ENCODE peak calls at places on chromosomes 11 and 22, in six cellular contexts. One of them, this sample, is unnamed.

GRCh38 chr22:41833369-41834004 is 582 bp downstream of the SREBF2 start:
- DNase-seq in A549: no peak
- DNase-seq in iPS-NIHi11: peak
- DNase-seq in activated T-cell treated with anti-CD3 and anti-CD28 coated beads, Interleukin-2, amount 50 U/mL, for 24 hours: peak
- DNase-seq in NB4: peak
- DNase-seq in NCI-H2029: no peak
- DNase-seq in this sample: no peak

GRCh38 chr11:36037031-36037430 is 93.2 kb downstream of the LDLRAD3 start:
- DNase-seq in NCI-H2029: no peak
- DNase-seq in iPS-NIHi11: no peak
- DNase-seq in NB4: no peak
- DNase-seq in activated T-cell treated with anti-CD3 and anti-CD28 coated beads, Interleukin-2, amount 50 U/mL, for 24 hours: no peak
- DNase-seq in A549: no peak
- DNase-seq in this sample: no peak

GRCh38 chr11:73326929-73327811 is 19.1 kb downstream of the ARHGEF17 start:
- DNase-seq in iPS-NIHi11: no peak
- DNase-seq in NCI-H2029: no peak
- DNase-seq in A549: no peak
- DNase-seq in NB4: peak
- DNase-seq in activated T-cell treated with anti-CD3 and anti-CD28 coated beads, Interleukin-2, amount 50 U/mL, for 24 hours: no peak
- DNase-seq in this sample: no peak

GRCh38 chr22:19941365-19942070 is at the start of the genes COMT and TXNRD2:
- DNase-seq in iPS-NIHi11: peak
- DNase-seq in NB4: peak
- DNase-seq in NCI-H2029: no peak
- DNase-seq in A549: peak
- DNase-seq in activated T-cell treated with anti-CD3 and anti-CD28 coated beads, Interleukin-2, amount 50 U/mL, for 24 hours: peak
- DNase-seq in this sample: peak

GRCh38 chr22:22348127-22348814 is 103.7 kb downstream of the VPREB1 start:
- DNase-seq in NB4: peak
- DNase-seq in NCI-H2029: no peak
- DNase-seq in iPS-NIHi11: peak
- DNase-seq in activated T-cell treated with anti-CD3 and anti-CD28 coated beads, Interleukin-2, amount 50 U/mL, for 24 hours: no peak
- DNase-seq in A549: no peak
- DNase-seq in this sample: peak

GRCh38 chr22:49392247-49392646 is 435.4 kb downstream of the BRD1 start:
- DNase-seq in NB4: no peak
- DNase-seq in iPS-NIHi11: no peak
- DNase-seq in NCI-H2029: no peak
- DNase-seq in A549: no peak
- DNase-seq in activated T-cell treated with anti-CD3 and anti-CD28 coated beads, Interleukin-2, amount 50 U/mL, for 24 hours: no peak
- DNase-seq in this sample: no peak

GRCh38 chr11:70854201-70854600 is 398.2 kb downstream of the SHANK2 start:
- DNase-seq in NB4: no peak
- DNase-seq in activated T-cell treated with anti-CD3 and anti-CD28 coated beads, Interleukin-2, amount 50 U/mL, for 24 hours: no peak
- DNase-seq in NCI-H2029: no peak
- DNase-seq in iPS-NIHi11: no peak
- DNase-seq in A549: no peak
- DNase-seq in this sample: no peak

GRCh38 chr22:17370766-17371181 is 1.5 kb downstream of the CECR2 start:
- DNase-seq in NB4: no peak
- DNase-seq in A549: no peak
- DNase-seq in iPS-NIHi11: no peak
- DNase-seq in activated T-cell treated with anti-CD3 and anti-CD28 coated beads, Interleukin-2, amount 50 U/mL, for 24 hours: no peak
- DNase-seq in NCI-H2029: no peak
- DNase-seq in this sample: no peak

GRCh38 chr11:17300372-17300771 is 23.8 kb downstream of the NUCB2 start:
- DNase-seq in NB4: no peak
- DNase-seq in iPS-NIHi11: no peak
- DNase-seq in NCI-H2029: no peak
- DNase-seq in A549: no peak
- DNase-seq in activated T-cell treated with anti-CD3 and anti-CD28 coated beads, Interleukin-2, amount 50 U/mL, for 24 hours: no peak
- DNase-seq in this sample: no peak